ENCODE peak calls at places on chromosomes 16 and 17, in nine cellular contexts. V is kidney, J is NCI-H2081, Q is left cardiac atrium, W is COR-L47, A is GF-D8, C is AG04450, F is AG09309, Y is DMS53. Z is an unnamed sample.

GRCh38 chr16:57054338-57054737 is 38.0 kb upstream of the CPNE2 start:
- DNase-seq in F (no peak), A (no peak), J (no peak), Q (no peak), V (no peak), Y (no peak), C (no peak), W (no peak), Z (no peak)

GRCh38 chr17:78817123-78817522 is 23.5 kb downstream of the USP36 start:
- DNase-seq in C (no peak), Y (no peak), F (no peak), V (no peak), J (no peak), Q (no peak), W (no peak), A (no peak), Z (peak; percentile 8)

GRCh38 chr16:11141409-11142260 is 114.4 kb downstream of the SOCS1 start:
- DNase-seq in W (no peak), Y (no peak), A (no peak), C (no peak), Q (no peak), V (no peak), F (no peak), J (no peak), Z (peak; percentile 92)

GRCh38 chr17:48427598-48427997 is 2.4 kb downstream of the SKAP1 start:
- DNase-seq in Q (no peak), Y (peak; percentile 14), F (no peak), J (peak; percentile 30), W (no peak), V (no peak), A (no peak), C (no peak), Z (no peak)

GRCh38 chr17:40535924-40536717 is 29.2 kb downstream of the CCR7 start:
- DNase-seq in V (peak; percentile 52), C (no peak), W (no peak), A (no peak), Q (peak; percentile 81), F (no peak), J (no peak), Y (no peak), Z (peak; percentile 41)

GRCh38 chr17:17387461-17388362 is 84.5 kb downstream of the NT5M start:
- DNase-seq in J (no peak), V (peak; percentile 85), A (no peak), F (no peak), Q (no peak), C (no peak), Y (peak; percentile 96), W (peak; percentile 59), Z (no peak)

GRCh38 chr16:71474864-71475263 is 12.8 kb upstream of the ZNF23 start:
- DNase-seq in A (no peak), V (no peak), Y (no peak), J (no peak), W (no peak), C (peak; percentile 63), Q (no peak), F (no peak), Z (no peak)

GRCh38 chr17:74157366-74157765 is 46.1 kb upstream of the RPL38 start:
- DNase-seq in Q (no peak), W (no peak), C (no peak), F (no peak), A (no peak), V (no peak), J (no peak), Y (no peak), Z (no peak)

GRCh38 chr16:678858-679807 is 1.1 kb upstream of the STUB1 start:
- DNase-seq in Q (peak; percentile 87), Y (peak; percentile 92), F (no peak), W (no peak), C (no peak), A (no peak), V (peak; percentile 94), J (peak; percentile 41), Z (no peak)

GRCh38 chr16:58392215-58393137 is at the start of gene GINS3:
- DNase-seq in F (peak; percentile 74), C (peak; percentile 68), V (peak; percentile 92), Q (peak; percentile 92), J (peak; percentile 78), A (peak; percentile 64), Y (peak; percentile 94), W (peak; percentile 88), Z (peak; percentile 96)

GRCh38 chr17:6927290-6927844 is 68.5 kb upstream of the ALOX12 start:
- DNase-seq in C (peak; percentile 6), A (no peak), V (no peak), J (no peak), Y (no peak), F (peak; percentile 62), W (no peak), Q (no peak), Z (no peak)

GRCh38 chr16:66058181-66058580 is 308.3 kb upstream of the CDH5 start:
- DNase-seq in Q (no peak), F (peak; percentile 82), J (no peak), Y (no peak), A (no peak), C (peak; percentile 62), V (no peak), W (no peak), Z (no peak)

GRCh38 chr17:79515110-79515509 is 95.7 kb downstream of the RBFOX3 start:
- DNase-seq in J (no peak), V (no peak), Q (no peak), W (no peak), Y (no peak), F (no peak), A (no peak), C (no peak), Z (no peak)

GRCh38 chr16:85699628-85700027 is 10.9 kb upstream of the GINS2 start:
- DNase-seq in C (no peak), Y (peak; percentile 15), J (no peak), V (no peak), A (no peak), Q (no peak), W (no peak), F (peak; percentile 28), Z (no peak)

GRCh38 chr16:2775765-2776499 is 1.1 kb downstream of the ELOB start:
- DNase-seq in J (no peak), V (no peak), C (no peak), Q (peak; percentile 2), A (no peak), Y (no peak), F (no peak), W (no peak), Z (no peak)

GRCh38 chr17:78421084-78421533 is 42.7 kb downstream of the PGS1 start:
- DNase-seq in F (no peak), A (no peak), J (no peak), C (no peak), Q (no peak), Y (peak; percentile 51), V (peak; percentile 46), W (no peak), Z (no peak)

GRCh38 chr17:76643553-76644148 is at the start of gene ST6GALNAC1:
- DNase-seq in A (no peak), W (no peak), C (no peak), V (no peak), J (no peak), Y (peak; percentile 61), F (no peak), Q (peak; percentile 56), Z (no peak)

GRCh38 chr17:78862073-78863023 is 21.7 kb upstream of the USP36 start:
- DNase-seq in V (peak; percentile 94), Y (peak; percentile 84), W (no peak), C (peak; percentile 93), J (no peak), Q (peak; percentile 83), A (no peak), F (peak; percentile 87), Z (no peak)